ENCODE peak calls at places on chromosomes 3 and 15, in seven cellular contexts. One of them, this sample, is unnamed.
A peak's percentile ranks its signal among the peaks of the same experiment; 100 is the strongest.

GRCh38 chr3:177169936-177170722 is 27.2 kb downstream of the TBL1XR1 start:
- DNase-seq in mesendoderm: peak; percentile 66
- DNase-seq in neuronal stem cell: no peak
- DNase-seq in IMR-90: no peak
- DNase-seq in H1: no peak
- DNase-seq in trophoblast cell: no peak
- DNase-seq in H9: no peak
- DNase-seq in this sample: no peak

GRCh38 chr3:100776097-100776729 is 66.9 kb downstream of the TFG start:
- DNase-seq in H9: no peak
- DNase-seq in neuronal stem cell: no peak
- DNase-seq in IMR-90: no peak
- DNase-seq in H1: no peak
- DNase-seq in trophoblast cell: no peak
- DNase-seq in mesendoderm: no peak
- DNase-seq in this sample: no peak

GRCh38 chr3:94593531-94594150 is 530.8 kb downstream of the NSUN3 start:
- DNase-seq in IMR-90: no peak
- DNase-seq in H9: no peak
- DNase-seq in trophoblast cell: no peak
- DNase-seq in H1: no peak
- DNase-seq in mesendoderm: no peak
- DNase-seq in neuronal stem cell: no peak
- DNase-seq in this sample: no peak

GRCh38 chr3:141268281-141268680 is 36.7 kb downstream of the PXYLP1 start:
- DNase-seq in IMR-90: no peak
- DNase-seq in mesendoderm: no peak
- DNase-seq in H9: no peak
- DNase-seq in H1: no peak
- DNase-seq in neuronal stem cell: no peak
- DNase-seq in trophoblast cell: no peak
- DNase-seq in this sample: no peak

GRCh38 chr15:99347609-99348008 is 96.3 kb downstream of the LRRC28 start:
- DNase-seq in neuronal stem cell: no peak
- DNase-seq in H1: no peak
- DNase-seq in trophoblast cell: peak; percentile 21
- DNase-seq in IMR-90: peak; percentile 46
- DNase-seq in H9: no peak
- DNase-seq in mesendoderm: no peak
- DNase-seq in this sample: peak; percentile 26

GRCh38 chr3:187804120-187805106 is 59.1 kb upstream of the BCL6 start:
- DNase-seq in trophoblast cell: no peak
- DNase-seq in neuronal stem cell: no peak
- DNase-seq in H9: no peak
- DNase-seq in IMR-90: no peak
- DNase-seq in H1: peak; percentile 46
- DNase-seq in mesendoderm: peak; percentile 70
- DNase-seq in this sample: no peak

GRCh38 chr3:114527036-114527644 is 233.3 kb downstream of the TIGIT start:
- DNase-seq in H1: no peak
- DNase-seq in neuronal stem cell: no peak
- DNase-seq in H9: no peak
- DNase-seq in mesendoderm: no peak
- DNase-seq in IMR-90: peak; percentile 22
- DNase-seq in trophoblast cell: no peak
- DNase-seq in this sample: no peak

GRCh38 chr3:52331906-52332305 is 15.8 kb downstream of the DNAH1 start:
- DNase-seq in mesendoderm: no peak
- DNase-seq in IMR-90: no peak
- DNase-seq in neuronal stem cell: no peak
- DNase-seq in H9: no peak
- DNase-seq in H1: no peak
- DNase-seq in trophoblast cell: no peak
- DNase-seq in this sample: no peak

GRCh38 chr3:127762077-127762786 is 60.1 kb downstream of the MGLL start:
- DNase-seq in IMR-90: no peak
- DNase-seq in H9: no peak
- DNase-seq in mesendoderm: no peak
- DNase-seq in trophoblast cell: no peak
- DNase-seq in neuronal stem cell: no peak
- DNase-seq in H1: no peak
- DNase-seq in this sample: no peak

GRCh38 chr3:139588450-139588849 is 48.9 kb upstream of the RBP1 start:
- DNase-seq in neuronal stem cell: peak; percentile 11
- DNase-seq in H9: peak; percentile 77
- DNase-seq in trophoblast cell: peak; percentile 13
- DNase-seq in IMR-90: no peak
- DNase-seq in H1: peak; percentile 83
- DNase-seq in mesendoderm: peak; percentile 81
- DNase-seq in this sample: no peak

GRCh38 chr15:78049691-78050440 is 27.6 kb downstream of the TBC1D2B start:
- DNase-seq in IMR-90: peak; percentile 91
- DNase-seq in trophoblast cell: peak; percentile 79
- DNase-seq in H9: no peak
- DNase-seq in mesendoderm: no peak
- DNase-seq in H1: no peak
- DNase-seq in neuronal stem cell: no peak
- DNase-seq in this sample: no peak

GRCh38 chr3:52528596-52529375 is 4.9 kb downstream of the NT5DC2 start:
- DNase-seq in H9: no peak
- DNase-seq in mesendoderm: no peak
- DNase-seq in IMR-90: no peak
- DNase-seq in neuronal stem cell: no peak
- DNase-seq in trophoblast cell: no peak
- DNase-seq in H1: no peak
- DNase-seq in this sample: no peak

GRCh38 chr3:177816667-177817208 is 619.5 kb upstream of the TBL1XR1 start:
- DNase-seq in H1: no peak
- DNase-seq in neuronal stem cell: no peak
- DNase-seq in IMR-90: peak; percentile 59
- DNase-seq in mesendoderm: peak; percentile 36
- DNase-seq in H9: no peak
- DNase-seq in trophoblast cell: no peak
- DNase-seq in this sample: no peak

GRCh38 chr15:101641134-101641764 is 10.9 kb downstream of the TM2D3 start:
- DNase-seq in mesendoderm: peak; percentile 63
- DNase-seq in IMR-90: peak; percentile 73
- DNase-seq in trophoblast cell: peak; percentile 85
- DNase-seq in H9: peak; percentile 54
- DNase-seq in H1: peak; percentile 85
- DNase-seq in neuronal stem cell: peak; percentile 77
- DNase-seq in this sample: peak; percentile 84

GRCh38 chr15:42845581-42845980 is 75.0 kb downstream of the TTBK2 start:
- DNase-seq in mesendoderm: no peak
- DNase-seq in IMR-90: peak; percentile 31
- DNase-seq in neuronal stem cell: no peak
- DNase-seq in H9: no peak
- DNase-seq in H1: no peak
- DNase-seq in trophoblast cell: no peak
- DNase-seq in this sample: no peak

GRCh38 chr3:106018111-106018510 is 149.3 kb upstream of the CBLB start:
- DNase-seq in mesendoderm: no peak
- DNase-seq in trophoblast cell: no peak
- DNase-seq in neuronal stem cell: no peak
- DNase-seq in H9: no peak
- DNase-seq in IMR-90: no peak
- DNase-seq in H1: no peak
- DNase-seq in this sample: no peak

GRCh38 chr15:73799466-73799865 is 46.3 kb upstream of the INSYN1 start:
- DNase-seq in mesendoderm: peak; percentile 53
- DNase-seq in IMR-90: peak; percentile 15
- DNase-seq in trophoblast cell: no peak
- DNase-seq in H1: no peak
- DNase-seq in neuronal stem cell: no peak
- DNase-seq in H9: no peak
- DNase-seq in this sample: peak; percentile 30

GRCh38 chr3:144033235-144033579 is 61.6 kb downstream of the DIPK2A start:
- DNase-seq in H1: no peak
- DNase-seq in IMR-90: no peak
- DNase-seq in mesendoderm: no peak
- DNase-seq in trophoblast cell: no peak
- DNase-seq in H9: no peak
- DNase-seq in neuronal stem cell: no peak
- DNase-seq in this sample: peak; percentile 45

GRCh38 chr15:98937413-98938104 is 70.0 kb downstream of the PGPEP1L start:
- DNase-seq in IMR-90: no peak
- DNase-seq in trophoblast cell: no peak
- DNase-seq in H1: no peak
- DNase-seq in mesendoderm: no peak
- DNase-seq in H9: no peak
- DNase-seq in neuronal stem cell: no peak
- DNase-seq in this sample: no peak

GRCh38 chr3:7927864-7928263 is 573.8 kb upstream of the LMCD1 start:
- DNase-seq in trophoblast cell: no peak
- DNase-seq in neuronal stem cell: no peak
- DNase-seq in H9: no peak
- DNase-seq in IMR-90: no peak
- DNase-seq in mesendoderm: peak; percentile 62
- DNase-seq in H1: no peak
- DNase-seq in this sample: no peak

GRCh38 chr15:59528965-59529402 is 82.6 kb upstream of the GCNT3 start:
- DNase-seq in neuronal stem cell: peak; percentile 86
- DNase-seq in H1: peak; percentile 96
- DNase-seq in IMR-90: peak; percentile 81
- DNase-seq in trophoblast cell: peak; percentile 98
- DNase-seq in H9: peak; percentile 94
- DNase-seq in mesendoderm: peak; percentile 93
- DNase-seq in this sample: peak; percentile 88

DNA sequence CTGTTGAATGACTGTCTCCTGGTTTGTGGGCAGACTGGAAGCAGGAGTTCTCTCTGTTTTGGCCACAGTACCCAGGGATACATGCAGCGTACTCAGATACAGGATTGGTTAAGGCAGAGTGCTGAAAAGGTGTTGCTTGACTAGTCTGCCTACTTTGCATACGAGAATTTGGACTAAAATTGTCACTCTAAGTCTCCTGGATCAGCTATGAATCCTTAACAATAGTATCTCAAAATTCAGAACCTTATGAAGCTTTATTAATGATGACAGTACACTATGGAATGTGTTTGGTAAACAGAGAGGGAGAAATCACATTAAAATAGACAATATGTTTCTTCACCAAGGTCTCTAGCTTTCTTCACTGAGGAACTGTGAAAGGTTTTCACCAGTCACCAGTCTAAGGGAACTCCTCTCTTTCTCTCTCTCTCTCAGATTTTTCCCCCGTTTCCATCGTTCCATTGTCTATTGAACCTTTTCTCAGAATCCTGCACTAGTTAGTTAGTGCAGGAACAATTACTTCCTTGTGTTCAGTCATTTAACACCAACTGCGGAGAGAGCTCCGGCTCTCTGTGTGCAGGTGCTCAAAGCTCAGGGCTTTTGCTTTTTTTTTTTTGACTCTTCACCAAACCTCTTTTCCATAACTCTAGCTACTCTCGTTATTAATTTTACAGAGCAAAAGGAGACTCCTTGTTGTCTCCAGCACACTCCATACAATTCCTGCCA is 85.9 kb upstream of the FNDC3B start:
- DNase-seq in mesendoderm: no peak
- DNase-seq in H1: no peak
- DNase-seq in neuronal stem cell: no peak
- DNase-seq in H9: no peak
- DNase-seq in trophoblast cell: no peak
- DNase-seq in IMR-90: no peak
- DNase-seq in this sample: peak; percentile 44
- H3K4me2 ChIP-seq in mesendoderm: no peak overlapping the region
- H3K4me2 ChIP-seq in H1: no peak overlapping the region
- H3K4me2 ChIP-seq in neuronal stem cell: no peak overlapping the region
- H3K4me2 ChIP-seq in H9: no peak overlapping the region
- H3K4me2 ChIP-seq in trophoblast cell: no peak overlapping the region
- H3K4me2 ChIP-seq in IMR-90: peak overlapping the region; percentile 0
- H3K4me2 ChIP-seq in this sample: no peak overlapping the region

DNA sequence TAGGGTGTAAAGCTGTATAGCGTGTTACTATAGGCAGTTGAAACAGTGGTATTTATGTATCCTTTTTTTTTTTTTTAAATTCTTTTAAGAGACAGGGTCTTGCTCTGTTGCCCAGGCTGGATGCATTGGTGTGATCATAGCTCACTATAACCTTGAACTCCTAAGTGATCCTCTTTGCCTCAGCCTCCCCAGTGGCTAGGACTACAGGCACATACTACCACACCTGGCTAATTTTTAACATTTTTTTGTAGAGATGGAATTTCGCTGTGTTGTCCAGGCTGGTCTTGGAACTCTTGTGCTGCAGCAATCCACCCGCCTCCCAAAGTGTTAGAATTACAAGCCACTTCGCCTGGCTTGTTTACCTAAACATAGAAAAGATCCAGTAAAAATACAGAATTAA is 22.0 kb downstream of the CTNNB1 start:
- DNase-seq in IMR-90: no peak
- DNase-seq in H9: no peak
- DNase-seq in mesendoderm: no peak
- DNase-seq in H1: no peak
- DNase-seq in trophoblast cell: peak; percentile 70
- DNase-seq in neuronal stem cell: no peak
- DNase-seq in this sample: no peak
- H4K8ac ChIP-seq in IMR-90: no peak overlapping the region
- H4K8ac ChIP-seq in H9: no peak overlapping the region
- H4K8ac ChIP-seq in mesendoderm: no peak overlapping the region
- H4K8ac ChIP-seq in H1: no peak overlapping the region
- H4K8ac ChIP-seq in trophoblast cell: no peak overlapping the region
- H4K8ac ChIP-seq in neuronal stem cell: no peak overlapping the region
- H4K8ac ChIP-seq in this sample: no peak overlapping the region

GRCh38 chr15:89628791-89629715 is 26.2 kb downstream of the KIF7 start:
- DNase-seq in neuronal stem cell: no peak
- DNase-seq in trophoblast cell: no peak
- DNase-seq in H9: no peak
- DNase-seq in IMR-90: no peak
- DNase-seq in H1: no peak
- DNase-seq in mesendoderm: no peak
- DNase-seq in this sample: no peak

GRCh38 chr15:89630260-89630659 is 25.0 kb downstream of the KIF7 start:
- DNase-seq in mesendoderm: no peak
- DNase-seq in IMR-90: no peak
- DNase-seq in H1: no peak
- DNase-seq in H9: no peak
- DNase-seq in trophoblast cell: no peak
- DNase-seq in neuronal stem cell: no peak
- DNase-seq in this sample: no peak

GRCh38 chr15:89629829-89630228 is 25.4 kb downstream of the KIF7 start:
- DNase-seq in IMR-90: no peak
- DNase-seq in mesendoderm: no peak
- DNase-seq in trophoblast cell: no peak
- DNase-seq in neuronal stem cell: no peak
- DNase-seq in H1: no peak
- DNase-seq in H9: no peak
- DNase-seq in this sample: no peak

GRCh38 chr15:89627256-89627970 is 27.9 kb downstream of the KIF7 start:
- DNase-seq in mesendoderm: no peak
- DNase-seq in H1: no peak
- DNase-seq in H9: no peak
- DNase-seq in IMR-90: no peak
- DNase-seq in trophoblast cell: no peak
- DNase-seq in neuronal stem cell: no peak
- DNase-seq in this sample: no peak

GRCh38 chr15:89628301-89628700 is 27.0 kb downstream of the KIF7 start:
- DNase-seq in H9: no peak
- DNase-seq in IMR-90: no peak
- DNase-seq in H1: no peak
- DNase-seq in trophoblast cell: no peak
- DNase-seq in neuronal stem cell: no peak
- DNase-seq in mesendoderm: no peak
- DNase-seq in this sample: no peak
- H3K4me2 ChIP-seq in H9: no peak overlapping the region
- H3K4me2 ChIP-seq in IMR-90: no peak overlapping the region
- H3K4me2 ChIP-seq in H1: no peak overlapping the region
- H3K4me2 ChIP-seq in trophoblast cell: no peak overlapping the region
- H3K4me2 ChIP-seq in neuronal stem cell: no peak overlapping the region
- H3K4me2 ChIP-seq in mesendoderm: no peak overlapping the region
- H3K4me2 ChIP-seq in this sample: no peak overlapping the region

GRCh38 chr15:65421360-65422215 is 1.2 kb downstream of the IGDCC4 start:
- DNase-seq in trophoblast cell: peak; percentile 17
- DNase-seq in H1: peak; percentile 90
- DNase-seq in IMR-90: peak; percentile 73
- DNase-seq in neuronal stem cell: peak; percentile 97
- DNase-seq in mesendoderm: peak; percentile 99
- DNase-seq in H9: peak; percentile 97
- DNase-seq in this sample: peak; percentile 87
- H4K8ac ChIP-seq in trophoblast cell: peak overlapping the region; percentile 13
- H4K8ac ChIP-seq in H1: peak overlapping the region; percentile 81
- H4K8ac ChIP-seq in IMR-90: peak overlapping the region; percentile 72
- H4K8ac ChIP-seq in neuronal stem cell: peak overlapping the region; percentile 95
- H4K8ac ChIP-seq in mesendoderm: no peak overlapping the region
- H4K8ac ChIP-seq in H9: no peak overlapping the region
- H4K8ac ChIP-seq in this sample: peak overlapping the region; percentile 91

This sample was measured in mesenchymal stem cell.